ENCODE peak calls at places on chromosomes 16 and 17, in four cellular contexts. N is NCI-H1417, T is mesothelial cell of epicardium, F is astrocyte of the cerebellum. W is an unnamed sample.

GRCh38 chr16:3654249-3654991 is at the start of gene DNASE1:
- DNase-seq in N (peak; percentile 43), T (no peak), F (peak; percentile 16), W (peak; percentile 22)

GRCh38 chr17:69117855-69118758 is 23.6 kb downstream of the ABCA6 start:
- DNase-seq in N (no peak), F (no peak), T (no peak), W (no peak)

GRCh38 chr16:30555848-30556473 is 2.2 kb downstream of the ZNF764 start:
- DNase-seq in F (no peak), T (no peak), N (no peak), W (no peak)

GRCh38 chr16:10942352-10943297 is at the start of gene DEXI:
- DNase-seq in F (peak; percentile 48), N (peak; percentile 90), T (peak; percentile 91), W (no peak)

GRCh38 chr17:77453613-77454559 is 313.1 kb downstream of the SEC14L1 start:
- DNase-seq in T (no peak), N (no peak), F (no peak), W (no peak)

GRCh38 chr17:6989779-6990178 is 6.1 kb upstream of the ALOX12 start:
- DNase-seq in T (no peak), N (no peak), F (no peak), W (no peak)

GRCh38 chr17:67633751-67634191 is 84.0 kb upstream of the NOL11 start:
- DNase-seq in F (no peak), T (no peak), N (no peak), W (no peak)

GRCh38 chr17:59746849-59747445 is 39.5 kb downstream of the VMP1 start:
- DNase-seq in N (no peak), F (no peak), T (no peak), W (no peak)

GRCh38 chr17:27502526-27503324 is 46.5 kb downstream of the KSR1 start:
- DNase-seq in N (no peak), T (no peak), F (peak; percentile 82), W (peak; percentile 74)

GRCh38 chr17:51487947-51488346 is 227.6 kb downstream of the UTP18 start:
- DNase-seq in T (no peak), F (no peak), N (no peak), W (no peak)

GRCh38 chr16:8646271-8646670 is 24.8 kb downstream of the METTL22 start:
- DNase-seq in N (no peak), F (no peak), T (no peak), W (no peak)

GRCh38 chr16:4288148-4288921 is 15.5 kb upstream of the TFAP4 start:
- DNase-seq in F (no peak), T (peak; percentile 69), N (peak; percentile 51), W (no peak)